ENCODE peak calls at places on chromosomes 13 and 19, in ten cellular contexts. T is astrocyte of the spinal cord, N is lower lobe of right lung, V is ascending aorta, B is choroid plexus epithelial cell, A is BJ, K is cardiac muscle cell, W is kidney epithelial cell, C is pancreas, H is adrenal gland. S is an unnamed sample.

GRCh38 chr19:8396185-8396562 is 6.0 kb downstream of the RAB11B start:
- DNase-seq in T (no peak), N (no peak), V (no peak), B (no peak), A (no peak), K (no peak), W (no peak), C (no peak), H (no peak), S (no peak)

GRCh38 chr13:75135325-75135825 is 346.6 kb downstream of the TBC1D4 start:
- DNase-seq in T (peak; percentile 98), N (no peak), V (no peak), B (peak; percentile 98), A (peak; percentile 58), K (peak; percentile 97), W (peak; percentile 74), C (no peak), H (no peak), S (peak; percentile 95)

GRCh38 chr19:51501594-51502263 is at the start of gene SIGLEC12:
- DNase-seq in T (no peak), N (peak; percentile 71), V (peak; percentile 67), B (no peak), A (no peak), K (no peak), W (no peak), C (no peak), H (no peak), S (no peak)

GRCh38 chr19:47490031-47490430 is 6.0 kb upstream of the KPTN start:
- DNase-seq in T (no peak), N (no peak), V (no peak), B (no peak), A (no peak), K (no peak), W (no peak), C (no peak), H (no peak), S (no peak)

GRCh38 chr19:17404015-17404414 is 1.4 kb downstream of the BST2 start:
- DNase-seq in T (no peak), N (no peak), V (no peak), B (no peak), A (no peak), K (no peak), W (no peak), C (no peak), H (peak; percentile 64), S (no peak)

GRCh38 chr13:112752711-112753541 is 63.1 kb downstream of the ATP11A start:
- DNase-seq in T (no peak), N (no peak), V (no peak), B (no peak), A (no peak), K (no peak), W (no peak), C (no peak), H (no peak), S (no peak)

GRCh38 chr19:50804420-50805272 is 14.4 kb downstream of the ACP4 start:
- DNase-seq in T (peak; percentile 99), N (peak; percentile 99), V (peak; percentile 99), B (peak; percentile 99), A (peak; percentile 84), K (peak; percentile 100), W (peak; percentile 88), C (peak; percentile 99), H (peak; percentile 98), S (peak; percentile 97)

GRCh38 chr13:101527130-101527529 is 74.7 kb downstream of the ITGBL1 start:
- DNase-seq in T (no peak), N (no peak), V (no peak), B (no peak), A (no peak), K (no peak), W (no peak), C (no peak), H (no peak), S (no peak)

GRCh38 chr13:40974460-40975407 is 44.4 kb downstream of the ELF1 start:
- DNase-seq in T (peak; percentile 30), N (no peak), V (no peak), B (peak; percentile 82), A (no peak), K (peak; percentile 89), W (peak; percentile 58), C (no peak), H (no peak), S (no peak)

GRCh38 chr13:84192125-84192524 is 309.9 kb upstream of the SLITRK1 start:
- DNase-seq in T (peak; percentile 86), N (no peak), V (no peak), B (peak; percentile 90), A (peak; percentile 81), K (peak; percentile 78), W (peak; percentile 67), C (no peak), H (no peak), S (peak; percentile 43)

GRCh38 chr19:11281336-11282049 is 14.5 kb upstream of the TSPAN16 start:
- DNase-seq in T (no peak), N (no peak), V (no peak), B (no peak), A (no peak), K (peak; percentile 44), W (no peak), C (no peak), H (no peak), S (no peak)

GRCh38 chr19:12723383-12723642 is 419 bp downstream of the TNPO2 start:
- DNase-seq in T (peak; percentile 9), N (no peak), V (no peak), B (peak; percentile 19), A (no peak), K (no peak), W (no peak), C (no peak), H (no peak), S (no peak)

GRCh38 chr13:37656247-37656940 is 57.8 kb upstream of the POSTN start:
- DNase-seq in T (peak; percentile 95), N (no peak), V (peak; percentile 65), B (peak; percentile 97), A (peak; percentile 93), K (peak; percentile 89), W (peak; percentile 90), C (no peak), H (no peak), S (peak; percentile 38)

GRCh38 chr13:110308377-110309158 is 1.5 kb downstream of the COL4A2 start:
- DNase-seq in T (peak; percentile 72), N (no peak), V (peak; percentile 70), B (peak; percentile 68), A (no peak), K (peak; percentile 78), W (no peak), C (no peak), H (no peak), S (no peak)

GRCh38 chr19:8569066-8569761 is 8.0 kb downstream of the MYO1F start:
- DNase-seq in T (peak; percentile 96), N (peak; percentile 71), V (peak; percentile 80), B (peak; percentile 98), A (peak; percentile 79), K (peak; percentile 95), W (peak; percentile 80), C (no peak), H (no peak), S (peak; percentile 85)

GRCh38 chr19:13993554-13994308 is 12.4 kb downstream of the RFX1 start:
- DNase-seq in T (no peak), N (no peak), V (no peak), B (no peak), A (no peak), K (no peak), W (no peak), C (no peak), H (no peak), S (no peak)

GRCh38 chr13:46687810-46688209 is 109.2 kb downstream of the ESD start:
- DNase-seq in T (peak; percentile 36), N (no peak), V (no peak), B (peak; percentile 72), A (no peak), K (peak; percentile 69), W (no peak), C (peak; percentile 33), H (no peak), S (peak; percentile 18)

DNA sequence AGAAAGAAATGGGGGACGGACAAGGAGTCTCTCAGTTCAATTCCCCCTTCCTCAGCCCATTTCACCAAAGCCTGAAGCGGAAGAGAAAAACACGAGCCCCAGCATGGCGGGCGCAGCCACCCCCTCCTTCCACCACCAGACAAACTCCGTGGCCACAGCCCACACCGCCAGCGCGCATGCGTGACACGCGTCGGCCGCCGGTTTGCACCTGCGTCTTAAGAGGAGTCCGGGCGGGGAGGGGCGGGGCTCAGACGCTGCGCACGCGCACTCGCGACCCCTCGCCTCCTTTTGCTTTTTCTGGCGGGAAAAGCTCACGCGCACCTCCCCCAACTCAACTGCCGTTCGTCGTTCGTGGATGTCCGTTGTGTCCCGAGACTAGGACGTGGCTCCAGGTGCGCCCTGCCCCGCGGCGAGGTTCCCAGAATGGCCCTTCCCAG is at the start of gene KASH5:
- DNase-seq in T (peak; percentile 57), N (peak; percentile 90), V (no peak), B (peak; percentile 57), A (no peak), K (peak; percentile 77), W (no peak), C (peak; percentile 89), H (peak; percentile 82), S (no peak)
- H3K4me3 ChIP-seq in T (no peak within 1 kb of the TSS), N (peak within 1 kb of the TSS; percentile 29), V (no peak within 1 kb of the TSS), B (no peak within 1 kb of the TSS), A (no peak within 1 kb of the TSS), K (no peak within 1 kb of the TSS), W (no peak within 1 kb of the TSS), C (peak within 1 kb of the TSS; percentile 22), H (no peak within 1 kb of the TSS), S (no peak within 1 kb of the TSS)

DNA sequence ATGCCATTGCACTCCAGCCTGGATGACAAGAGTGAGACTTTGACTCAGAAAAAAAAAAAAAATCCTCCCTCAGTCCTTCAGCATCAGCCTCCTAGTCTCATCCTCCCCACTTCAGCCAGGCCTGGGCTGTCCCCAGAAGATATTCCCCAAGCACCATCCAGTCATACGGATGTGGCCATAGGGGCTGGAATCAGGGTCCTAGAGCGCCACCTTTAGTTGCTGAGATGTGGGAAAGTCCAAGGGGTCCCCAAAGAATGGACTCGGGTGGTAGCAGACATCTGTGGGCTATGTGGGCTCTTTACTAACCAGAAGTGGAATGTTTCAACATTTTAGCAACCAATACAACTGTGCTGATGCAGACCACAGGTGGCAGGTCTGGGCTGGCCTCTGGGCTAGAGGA is 3.1 kb upstream of the TYROBP start:
- DNase-seq in T (no peak), N (no peak), V (no peak), B (no peak), A (no peak), K (no peak), W (no peak), C (no peak), H (no peak), S (no peak)
- TF ChIP-seq CTCF in T (no peak), N (no peak), V (no peak), B (peak; percentile 9), A (no peak), K (no peak), W (no peak), C (no peak), H (no peak), S (no peak)

GRCh38 chr19:57034544-57034943 is 85.2 kb upstream of the USP29 start:
- DNase-seq in T (no peak), N (no peak), V (no peak), B (no peak), A (no peak), K (no peak), W (no peak), C (no peak), H (no peak), S (no peak)
- H3K4me3 ChIP-seq in T (no peak overlapping the region), N (no peak overlapping the region), V (no peak overlapping the region), B (no peak overlapping the region), A (no peak overlapping the region), K (no peak overlapping the region), W (no peak overlapping the region), C (no peak overlapping the region), H (no peak overlapping the region), S (no peak overlapping the region)

GRCh38 chr19:1222394-1222793 is 15.4 kb downstream of the CBARP start:
- DNase-seq in T (no peak), N (no peak), V (no peak), B (no peak), A (no peak), K (no peak), W (no peak), C (no peak), H (no peak), S (no peak)
- TF ChIP-seq CTCF in T (peak; percentile 31), N (no peak), V (no peak), B (peak; percentile 26), A (no peak), K (peak; percentile 6), W (no peak), C (no peak), H (no peak), S (no peak)

S was measured in astrocyte of the cerebellum.